ENCODE peak calls at places on chromosome 1, in seven cellular contexts. C is uterus; W is right cardiac atrium; J is aorta; X is naive thymus-derived CD4-positive, alpha-beta T cell; L is CD8-positive, alpha-beta memory T cell; Q is effector memory CD4-positive, alpha-beta T cell. S is an unnamed sample.

GRCh38 chr1:15344800-15345710 is 64.6 kb upstream of the EFHD2 start:
- DNase-seq in C (no peak), W (no peak), J (peak; percentile 37), X (no peak), L (no peak), Q (no peak), S (no peak)

GRCh38 chr1:54404939-54405880 is 984 bp downstream of the SSBP3 start:
- DNase-seq in C (no peak), W (peak; percentile 33), J (no peak), X (peak; percentile 28), L (no peak), Q (no peak), S (no peak)

GRCh38 chr1:51644533-51645197 is 27.8 kb downstream of the OSBPL9 start:
- DNase-seq in C (peak; percentile 79), W (peak; percentile 22), J (no peak), X (no peak), L (no peak), Q (no peak), S (peak; percentile 60)

GRCh38 chr1:65762081-65762862 is 30.4 kb upstream of the PDE4B start:
- DNase-seq in C (no peak), W (no peak), J (no peak), X (no peak), L (no peak), Q (no peak), S (no peak)

GRCh38 chr1:152565115-152565514 is 1.5 kb downstream of the LCE3E start:
- DNase-seq in C (no peak), W (no peak), J (no peak), X (no peak), L (no peak), Q (no peak), S (no peak)

GRCh38 chr1:29739176-29739575 is 502.9 kb downstream of the PTPRU start:
- DNase-seq in C (no peak), W (no peak), J (no peak), X (no peak), L (no peak), Q (no peak), S (no peak)

GRCh38 chr1:182147136-182147815 is 85.8 kb upstream of the ZNF648 start:
- DNase-seq in C (no peak), W (no peak), J (no peak), X (no peak), L (no peak), Q (no peak), S (no peak)

GRCh38 chr1:31069392-31069791 is 3.9 kb upstream of the PUM1 start:
- DNase-seq in C (no peak), W (no peak), J (peak; percentile 6), X (no peak), L (no peak), Q (no peak), S (no peak)

GRCh38 chr1:21779613-21780521 is 3.1 kb downstream of the USP48 start:
- DNase-seq in C (no peak), W (no peak), J (peak; percentile 11), X (no peak), L (no peak), Q (no peak), S (no peak)

GRCh38 chr1:4122513-4123160 is 222.6 kb upstream of the C1orf174 start:
- DNase-seq in C (no peak), W (no peak), J (peak; percentile 52), X (no peak), L (no peak), Q (no peak), S (no peak)

GRCh38 chr1:232131715-232132391 is 498.1 kb downstream of the SIPA1L2 start:
- DNase-seq in C (no peak), W (no peak), J (no peak), X (no peak), L (no peak), Q (no peak), S (no peak)
- H3K9me3 ChIP-seq in C (no peaks in the 10 kb centered on the region), W (no peaks in the 10 kb centered on the region), J (peaks cover 1% of the 10 kb centered on the region), X (no peaks in the 10 kb centered on the region), L (no peaks in the 10 kb centered on the region), Q (no peaks in the 10 kb centered on the region), S (no peaks in the 10 kb centered on the region)

DNA sequence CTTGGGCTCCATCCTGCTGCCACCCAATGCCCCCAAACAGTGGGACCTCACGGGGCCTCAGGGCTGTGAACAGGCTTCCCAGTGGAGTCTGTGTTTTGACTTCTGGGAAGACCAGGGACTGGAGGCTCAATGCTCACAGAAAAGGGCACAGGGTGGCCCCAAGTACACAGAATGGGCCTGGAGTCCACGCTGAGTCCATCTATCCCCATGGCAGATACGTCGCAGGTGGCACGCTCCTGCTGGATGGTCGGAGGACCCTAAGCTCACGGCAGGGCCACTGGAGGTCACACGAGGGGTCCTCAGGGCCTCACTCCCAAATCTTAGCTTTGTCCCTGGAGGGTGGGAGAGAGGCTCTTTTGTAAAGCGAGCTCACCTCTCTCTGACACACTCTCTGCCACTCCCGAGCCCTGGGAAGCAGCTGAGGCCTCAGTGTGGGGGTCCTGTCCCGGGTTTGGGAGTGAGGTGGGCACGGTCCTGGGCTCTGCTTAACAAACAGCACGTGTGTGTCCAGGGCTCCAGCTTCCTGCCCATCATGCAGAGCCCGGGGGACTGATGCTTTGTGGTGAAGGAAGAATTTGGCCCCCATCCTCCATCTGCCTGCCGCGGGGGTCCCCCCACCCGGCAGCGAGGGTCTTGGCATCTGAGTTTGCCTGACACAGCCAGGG is 27.2 kb upstream of the TTC34 start:
- DNase-seq in C (no peak), W (no peak), J (no peak), X (no peak), L (no peak), Q (no peak), S (peak; percentile 44)
- H3K9me3 ChIP-seq in C (peaks cover 5% of the 10 kb centered on the region), W (no peaks in the 10 kb centered on the region), J (no peaks in the 10 kb centered on the region), X (no peaks in the 10 kb centered on the region), L (no peaks in the 10 kb centered on the region), Q (no peaks in the 10 kb centered on the region), S (peaks cover 5% of the 10 kb centered on the region)

GRCh38 chr1:155691992-155692528 is 3.2 kb downstream of the DAP3 start:
- DNase-seq in C (no peak), W (no peak), J (no peak), X (no peak), L (no peak), Q (no peak), S (no peak)

GRCh38 chr1:155695608-155696007 is 6.7 kb downstream of the DAP3 start:
- DNase-seq in C (no peak), W (no peak), J (no peak), X (no peak), L (no peak), Q (no peak), S (no peak)

GRCh38 chr1:155695107-155695506 is 6.2 kb downstream of the DAP3 start:
- DNase-seq in C (no peak), W (no peak), J (no peak), X (no peak), L (no peak), Q (no peak), S (no peak)

GRCh38 chr1:155696524-155696923 is 7.6 kb downstream of the DAP3 start:
- DNase-seq in C (no peak), W (no peak), J (no peak), X (no peak), L (no peak), Q (no peak), S (no peak)

DNA sequence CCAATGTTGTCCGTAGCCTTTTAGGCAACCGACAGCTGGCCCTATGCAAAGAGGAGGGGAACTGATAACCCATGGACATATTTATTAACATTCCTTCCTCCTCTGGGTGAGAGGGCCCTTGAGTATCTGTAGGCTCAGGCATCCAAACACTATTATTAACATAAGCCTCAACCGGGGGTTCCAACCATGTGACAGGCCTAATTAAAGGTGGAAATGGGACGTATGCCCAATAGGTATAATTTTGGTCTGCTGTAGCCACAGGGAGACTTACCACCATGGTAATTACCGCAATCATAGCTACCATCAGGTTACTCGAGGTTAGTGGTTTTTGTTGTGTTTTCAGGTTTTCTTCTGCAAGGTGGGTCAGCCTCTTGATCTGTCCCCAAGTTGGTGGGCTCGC is 5.3 kb downstream of the DAP3 start:
- DNase-seq in C (no peak), W (no peak), J (no peak), X (no peak), L (no peak), Q (no peak), S (no peak)
- H3K9me3 ChIP-seq in C (no peaks in the 10 kb centered on the region), W (no peaks in the 10 kb centered on the region), J (no peaks in the 10 kb centered on the region), X (no peaks in the 10 kb centered on the region), L (no peaks in the 10 kb centered on the region), Q (no peaks in the 10 kb centered on the region), S (peaks cover 2% of the 10 kb centered on the region)

GRCh38 chr1:34987018-34987417 is 1.9 kb upstream of the TMEM35B start:
- DNase-seq in C (no peak), W (no peak), J (no peak), X (no peak), L (no peak), Q (no peak), S (no peak)
- H3K9me3 ChIP-seq in C (no peaks in the 10 kb centered on the region), W (no peaks in the 10 kb centered on the region), J (no peaks in the 10 kb centered on the region), X (no peaks in the 10 kb centered on the region), L (no peaks in the 10 kb centered on the region), Q (no peaks in the 10 kb centered on the region), S (no peaks in the 10 kb centered on the region)

DNA sequence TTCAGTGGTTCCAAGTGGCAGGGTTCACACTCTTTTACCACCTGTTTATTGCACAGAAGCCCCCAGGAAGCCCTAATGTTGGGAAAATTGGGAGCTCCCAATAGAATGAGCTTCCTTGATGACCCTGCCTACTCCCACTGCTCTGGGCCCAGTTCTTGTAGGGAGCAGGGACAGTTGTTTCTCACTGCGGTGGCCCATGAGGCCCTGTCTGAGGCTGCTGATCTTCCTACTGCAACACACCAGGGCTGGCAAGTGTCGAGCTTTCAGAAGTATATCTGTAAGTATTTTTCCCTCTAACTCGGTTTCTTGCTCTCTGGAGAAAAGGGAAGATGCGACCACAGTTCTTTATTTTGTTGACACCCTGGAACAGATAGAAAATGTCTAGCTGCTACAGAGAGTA is 102.8 kb downstream of the SELENOF start:
- DNase-seq in C (no peak), W (no peak), J (no peak), X (no peak), L (no peak), Q (no peak), S (no peak)
- H3K9me3 ChIP-seq in C (no peaks in the 10 kb centered on the region), W (no peaks in the 10 kb centered on the region), J (no peaks in the 10 kb centered on the region), X (no peaks in the 10 kb centered on the region), L (no peaks in the 10 kb centered on the region), Q (no peaks in the 10 kb centered on the region), S (no peaks in the 10 kb centered on the region)